ENCODE peak calls at places on chromosome 16, in four cellular contexts. E, C, Y and J are unnamed samples. For H3K4me1, the result is how much of the 10 kb centered on the place peaks cover.

GRCh38 chr16:55809851-55810250 is 23.0 kb downstream of the CES1 start:
- DNase-seq in E (no peak), C (no peak), Y (no peak), J (no peak)

GRCh38 chr16:1745900-1746692 is 25.2 kb downstream of the NME3 start:
- DNase-seq in E (no peak), C (no peak), Y (no peak), J (no peak)

GRCh38 chr16:7938175-7938574 is 605.5 kb downstream of the RBFOX1 start:
- DNase-seq in E (no peak), C (no peak), Y (no peak), J (no peak)

GRCh38 chr16:89013692-89014455 is 36.9 kb upstream of the CBFA2T3 start:
- DNase-seq in E (no peak), C (no peak), Y (no peak), J (no peak)

GRCh38 chr16:55386534-55387296 is 62.7 kb downstream of the IRX6 start:
- DNase-seq in E (no peak), C (no peak), Y (no peak), J (no peak)

GRCh38 chr16:72950669-72951068 is 97.3 kb downstream of the ZFHX3 start:
- DNase-seq in E (no peak), C (no peak), Y (no peak), J (no peak)

GRCh38 chr16:25138130-25138529 is 26.6 kb downstream of the LCMT1 start:
- DNase-seq in E (no peak), C (no peak), Y (no peak), J (no peak)

GRCh38 chr16:38941-39892 is 14.2 kb downstream of the POLR3K start:
- DNase-seq in E (no peak), C (no peak), Y (no peak), J (no peak)

GRCh38 chr16:50977064-50977621 is 173.9 kb downstream of the SALL1 start:
- DNase-seq in E (no peak), C (no peak), Y (no peak), J (no peak)

GRCh38 chr16:50183316-50183715 is 30.2 kb downstream of the TENT4B start:
- DNase-seq in E (no peak), C (no peak), Y (no peak), J (no peak)

GRCh38 chr16:3687792-3688191 is 29.5 kb downstream of the TRAP1 start:
- DNase-seq in E (no peak), C (no peak), Y (no peak), J (no peak)

GRCh38 chr16:89944773-89945172 is 3.8 kb upstream of the DEF8 start:
- DNase-seq in E (no peak), C (no peak), Y (no peak), J (no peak)

GRCh38 chr16:27639588-27640276 is 89.8 kb downstream of the KATNIP start:
- DNase-seq in E (no peak), C (peak), Y (peak), J (no peak)

GRCh38 chr16:80198995-80199299 is 341.8 kb upstream of the DYNLRB2 start:
- DNase-seq in E (no peak), C (no peak), Y (no peak), J (no peak)

GRCh38 chr16:82176204-82176603 is 6.2 kb upstream of the MPHOSPH6 start:
- DNase-seq in E (no peak), C (no peak), Y (no peak), J (no peak)

GRCh38 chr16:87422106-87422505 is 30.0 kb downstream of the MAP1LC3B start:
- DNase-seq in E (no peak), C (no peak), Y (no peak), J (no peak)

GRCh38 chr16:76518791-76519190 is 241.6 kb downstream of the CNTNAP4 start:
- DNase-seq in E (no peak), C (no peak), Y (no peak), J (no peak)

GRCh38 chr16:73140944-73141343 is 93.0 kb upstream of the ZFHX3 start:
- DNase-seq in E (no peak), C (no peak), Y (no peak), J (no peak)

GRCh38 chr16:81633147-81633619 is 145.9 kb upstream of the PLCG2 start:
- DNase-seq in E (no peak), C (peak), Y (no peak), J (no peak)

GRCh38 chr16:66650707-66651473 is 45.7 kb downstream of the CMTM4 start:
- DNase-seq in E (peak), C (peak), Y (peak), J (peak)

GRCh38 chr16:80623376-80623775 is 82.6 kb downstream of the DYNLRB2 start:
- DNase-seq in E (no peak), C (no peak), Y (no peak), J (no peak)

GRCh38 chr16:56866955-56867830 is 2.2 kb downstream of the SLC12A3 start:
- DNase-seq in E (peak), C (peak), Y (peak), J (no peak)

GRCh38 chr16:30368122-30368791 is 2.0 kb downstream of the TBC1D10B start:
- DNase-seq in E (no peak), C (no peak), Y (no peak), J (no peak)

GRCh38 chr16:54286330-54287017 is at the start of gene IRX3:
- DNase-seq in E (peak), C (peak), Y (peak), J (no peak)

GRCh38 chr16:89314357-89314756 is 96.9 kb downstream of the ZNF778 start:
- DNase-seq in E (no peak), C (no peak), Y (no peak), J (no peak)

GRCh38 chr16:69187891-69188451 is 1.0 kb downstream of the SNTB2 start:
- DNase-seq in E (peak), C (peak), Y (no peak), J (no peak)

GRCh38 chr16:82585675-82586074 is 41.1 kb upstream of the CDH13 start:
- DNase-seq in E (no peak), C (no peak), Y (no peak), J (no peak)

GRCh38 chr16:87140211-87141200 is 176.7 kb downstream of the C16orf95 start:
- DNase-seq in E (no peak), C (no peak), Y (no peak), J (no peak)

GRCh38 chr16:23448392-23448791 is 4.6 kb downstream of the COG7 start:
- DNase-seq in E (no peak), C (no peak), Y (no peak), J (no peak)

GRCh38 chr16:75559564-75560372 is 3.7 kb upstream of the TMEM231 start:
- DNase-seq in E (no peak), C (no peak), Y (no peak), J (no peak)

GRCh38 chr16:82043680-82044584 is 8.9 kb downstream of the HSD17B2 start:
- DNase-seq in E (no peak), C (no peak), Y (no peak), J (no peak)

GRCh38 chr16:49332589-49333267 is 40.9 kb upstream of the C16orf78 start:
- DNase-seq in E (no peak), C (peak), Y (no peak), J (no peak)

GRCh38 chr16:785563-786535 is 2.3 kb downstream of the RPUSD1 start:
- DNase-seq in E (peak), C (peak), Y (no peak), J (no peak)

GRCh38 chr16:30948087-30948955 is 547 bp upstream of the ORAI3 start:
- DNase-seq in E (peak), C (peak), Y (peak), J (peak)

GRCh38 chr16:56042416-56042815 is 148.9 kb upstream of the GNAO1 start:
- DNase-seq in E (no peak), C (no peak), Y (no peak), J (no peak)

GRCh38 chr16:72561-73537 is at the start of gene RHBDF1:
- DNase-seq in E (peak), C (peak), Y (no peak), J (no peak)

GRCh38 chr16:75614247-75614897 is 8.7 kb downstream of the ADAT1 start:
- DNase-seq in E (no peak), C (no peak), Y (no peak), J (no peak)

GRCh38 chr16:35497399-35497798 is 2038.0 kb downstream of the TP53TG3F start:
- DNase-seq in E (no peak), C (no peak), Y (no peak), J (no peak)

GRCh38 chr16:67170948-67171649 is 761 bp downstream of the NOL3 start:
- DNase-seq in E (peak), C (no peak), Y (no peak), J (no peak)

GRCh38 chr16:14202697-14203096 is 131.6 kb downstream of the MRTFB start:
- DNase-seq in E (no peak), C (no peak), Y (peak), J (no peak)
- H3K4me1 ChIP-seq in E (under half), C (under half), Y (under half), J (under half)

GRCh38 chr16:57924514-57924913 is 46.4 kb downstream of the CNGB1 start:
- DNase-seq in E (no peak), C (no peak), Y (no peak), J (no peak)
- H3K27ac ChIP-seq in E (no peak), C (no peak), Y (no peak), J (no peak)

GRCh38 chr16:85623997-85624601 is 11.0 kb downstream of the GSE1 start:
- DNase-seq in E (no peak), C (no peak), Y (no peak), J (no peak)
- H3K4me1 ChIP-seq in E (under half), C (under half), Y (under half), J (under half)

GRCh38 chr16:85196976-85197375 is 84.7 kb upstream of the CIBAR2 start:
- DNase-seq in E (no peak), C (no peak), Y (no peak), J (no peak)

GRCh38 chr16:85195271-85195647 is 83.0 kb upstream of the CIBAR2 start:
- DNase-seq in E (no peak), C (no peak), Y (no peak), J (no peak)

GRCh38 chr16:85194528-85195270 is 82.4 kb upstream of the CIBAR2 start:
- DNase-seq in E (no peak), C (no peak), Y (no peak), J (no peak)

GRCh38 chr16:85197611-85198566 is 85.6 kb upstream of the CIBAR2 start:
- DNase-seq in E (peak), C (no peak), Y (no peak), J (no peak)

DNA sequence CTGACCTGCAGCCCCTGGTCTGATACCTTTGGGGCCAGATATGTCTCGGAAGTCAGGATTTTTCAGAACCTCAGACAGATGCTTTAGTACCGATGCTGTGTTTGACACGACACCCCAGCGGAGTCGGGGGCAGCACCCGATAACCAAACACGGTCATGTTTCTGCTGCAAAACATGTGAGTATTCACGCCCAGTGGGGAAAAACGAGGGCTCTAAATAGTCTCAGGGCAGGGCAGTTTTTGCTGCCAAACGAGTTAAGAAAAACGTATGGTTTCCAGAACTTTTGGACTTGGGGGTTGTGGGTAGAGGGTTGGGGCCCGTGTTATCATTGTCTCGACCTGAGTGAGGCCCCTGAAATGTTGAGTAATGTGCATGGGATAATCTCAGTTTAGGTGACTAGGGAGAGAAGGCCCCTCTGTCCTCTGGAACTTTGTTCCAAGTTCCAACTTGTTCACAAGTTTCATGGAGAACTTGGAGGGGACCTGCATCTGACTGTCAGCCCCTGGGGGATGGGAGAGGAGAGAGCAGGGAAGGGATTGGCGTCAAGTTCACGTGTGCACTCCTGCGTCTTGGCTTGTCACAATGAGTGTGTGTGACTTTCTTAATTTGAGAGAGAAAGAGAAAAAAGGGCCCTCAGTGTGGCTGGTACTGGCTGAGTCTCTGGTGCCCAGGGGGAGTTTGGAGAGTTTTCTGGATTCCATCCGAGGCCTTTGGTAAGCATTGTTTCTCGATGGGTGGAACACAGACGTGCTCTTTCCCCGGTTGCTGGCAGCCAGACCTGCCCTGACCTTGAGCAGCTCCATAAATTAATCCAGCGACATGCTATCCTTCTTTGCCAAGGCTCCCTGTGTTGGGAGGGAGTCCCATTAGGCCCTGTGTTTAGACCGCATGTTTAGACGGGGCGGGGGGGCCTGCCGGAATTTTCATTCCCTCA is 83.9 kb upstream of the CIBAR2 start:
- DNase-seq in E (peak), C (no peak), Y (no peak), J (no peak)
- H3K27ac ChIP-seq in E (peak), C (no peak), Y (no peak), J (peak)

DNA sequence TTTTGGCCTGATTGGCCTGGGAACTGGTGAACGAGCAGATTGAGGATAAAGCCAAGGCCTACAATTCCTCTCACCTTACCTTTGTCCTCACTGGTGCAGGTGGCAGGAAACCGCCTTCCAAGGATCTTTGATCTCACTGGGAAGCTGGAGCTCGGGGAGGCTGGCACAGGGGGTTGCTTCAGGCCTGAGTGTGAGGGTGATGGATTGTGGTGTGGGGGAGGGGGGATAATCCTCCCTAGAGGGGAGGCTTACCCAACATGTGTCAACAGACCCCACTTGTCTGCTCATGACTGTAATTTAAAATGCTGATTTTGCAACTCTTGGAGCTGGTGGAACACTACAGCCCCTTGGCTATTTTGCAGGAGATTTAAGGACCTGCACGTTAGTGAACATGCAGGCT is 4.5 kb upstream of the RMI2 start:
- DNase-seq in E (no peak), C (no peak), Y (no peak), J (no peak)
- H3K4me1 ChIP-seq in E (under half), C (under half), Y (under half), J (under half)